ENCODE peak calls at places on chromosome 19, in nine cellular contexts. One of them, this sample, is unnamed.

GRCh38 chr19:3046621-3047306 is 15.5 kb downstream of the TLE5 start:
- DNase-seq in NCI-H774: peak
- DNase-seq in NCI-H82: peak
- DNase-seq in activated CD8-positive, alpha-beta memory T cell treated with anti-CD3 and anti-CD28 coated beads for 1 hour: no peak
- DNase-seq in CD8-positive, alpha-beta T cell: no peak
- DNase-seq in mucosa of gallbladder: peak
- DNase-seq in tibial nerve: no peak
- DNase-seq in NCI-H1092: no peak
- DNase-seq in anterior cingulate cortex: no peak
- DNase-seq in this sample: no peak

GRCh38 chr19:12293771-12294307 is 844 bp downstream of the ZNF44 start:
- DNase-seq in NCI-H774: no peak
- DNase-seq in NCI-H82: peak
- DNase-seq in activated CD8-positive, alpha-beta memory T cell treated with anti-CD3 and anti-CD28 coated beads for 1 hour: no peak
- DNase-seq in CD8-positive, alpha-beta T cell: peak
- DNase-seq in mucosa of gallbladder: peak
- DNase-seq in tibial nerve: peak
- DNase-seq in NCI-H1092: no peak
- DNase-seq in anterior cingulate cortex: no peak
- DNase-seq in this sample: peak

GRCh38 chr19:15290149-15290548 is 42.2 kb downstream of the BRD4 start:
- DNase-seq in NCI-H774: no peak
- DNase-seq in NCI-H82: no peak
- DNase-seq in activated CD8-positive, alpha-beta memory T cell treated with anti-CD3 and anti-CD28 coated beads for 1 hour: no peak
- DNase-seq in CD8-positive, alpha-beta T cell: no peak
- DNase-seq in mucosa of gallbladder: no peak
- DNase-seq in tibial nerve: no peak
- DNase-seq in NCI-H1092: no peak
- DNase-seq in anterior cingulate cortex: no peak
- DNase-seq in this sample: no peak

GRCh38 chr19:18006895-18007604 is 920 bp upstream of the ARRDC2 start:
- DNase-seq in NCI-H774: peak
- DNase-seq in NCI-H82: peak
- DNase-seq in activated CD8-positive, alpha-beta memory T cell treated with anti-CD3 and anti-CD28 coated beads for 1 hour: no peak
- DNase-seq in CD8-positive, alpha-beta T cell: peak
- DNase-seq in mucosa of gallbladder: peak
- DNase-seq in tibial nerve: peak
- DNase-seq in NCI-H1092: peak
- DNase-seq in anterior cingulate cortex: peak
- DNase-seq in this sample: peak

GRCh38 chr19:17073869-17074627 is 1.2 kb downstream of the HAUS8 start:
- DNase-seq in NCI-H774: peak
- DNase-seq in NCI-H82: no peak
- DNase-seq in activated CD8-positive, alpha-beta memory T cell treated with anti-CD3 and anti-CD28 coated beads for 1 hour: no peak
- DNase-seq in CD8-positive, alpha-beta T cell: no peak
- DNase-seq in mucosa of gallbladder: no peak
- DNase-seq in tibial nerve: no peak
- DNase-seq in NCI-H1092: no peak
- DNase-seq in anterior cingulate cortex: no peak
- DNase-seq in this sample: no peak

GRCh38 chr19:1756264-1756663 is 3.0 kb downstream of the ONECUT3 start:
- DNase-seq in NCI-H774: no peak
- DNase-seq in NCI-H82: no peak
- DNase-seq in activated CD8-positive, alpha-beta memory T cell treated with anti-CD3 and anti-CD28 coated beads for 1 hour: no peak
- DNase-seq in CD8-positive, alpha-beta T cell: no peak
- DNase-seq in mucosa of gallbladder: no peak
- DNase-seq in tibial nerve: no peak
- DNase-seq in NCI-H1092: no peak
- DNase-seq in anterior cingulate cortex: no peak
- DNase-seq in this sample: no peak

GRCh38 chr19:40143612-40144011 is 47.6 kb upstream of the MAP3K10 start:
- DNase-seq in NCI-H774: no peak
- DNase-seq in NCI-H82: peak
- DNase-seq in activated CD8-positive, alpha-beta memory T cell treated with anti-CD3 and anti-CD28 coated beads for 1 hour: no peak
- DNase-seq in CD8-positive, alpha-beta T cell: no peak
- DNase-seq in mucosa of gallbladder: no peak
- DNase-seq in tibial nerve: no peak
- DNase-seq in NCI-H1092: no peak
- DNase-seq in anterior cingulate cortex: no peak
- DNase-seq in this sample: no peak

GRCh38 chr19:34963531-34964406 is at the start of gene ZNF792:
- DNase-seq in NCI-H774: peak
- DNase-seq in NCI-H82: peak
- DNase-seq in activated CD8-positive, alpha-beta memory T cell treated with anti-CD3 and anti-CD28 coated beads for 1 hour: no peak
- DNase-seq in CD8-positive, alpha-beta T cell: no peak
- DNase-seq in mucosa of gallbladder: peak
- DNase-seq in tibial nerve: peak
- DNase-seq in NCI-H1092: peak
- DNase-seq in anterior cingulate cortex: no peak
- DNase-seq in this sample: peak

GRCh38 chr19:6161271-6161850 is 25.9 kb downstream of the ACSBG2 start:
- DNase-seq in NCI-H774: peak
- DNase-seq in NCI-H82: peak
- DNase-seq in activated CD8-positive, alpha-beta memory T cell treated with anti-CD3 and anti-CD28 coated beads for 1 hour: no peak
- DNase-seq in CD8-positive, alpha-beta T cell: no peak
- DNase-seq in mucosa of gallbladder: peak
- DNase-seq in tibial nerve: no peak
- DNase-seq in NCI-H1092: no peak
- DNase-seq in anterior cingulate cortex: no peak
- DNase-seq in this sample: no peak

GRCh38 chr19:55257461-55258411 is 1.1 kb downstream of the PPP6R1 start:
- DNase-seq in NCI-H774: no peak
- DNase-seq in NCI-H82: peak
- DNase-seq in activated CD8-positive, alpha-beta memory T cell treated with anti-CD3 and anti-CD28 coated beads for 1 hour: no peak
- DNase-seq in CD8-positive, alpha-beta T cell: no peak
- DNase-seq in mucosa of gallbladder: no peak
- DNase-seq in tibial nerve: no peak
- DNase-seq in NCI-H1092: no peak
- DNase-seq in anterior cingulate cortex: no peak
- DNase-seq in this sample: peak

GRCh38 chr19:15328312-15328711 is 4.0 kb downstream of the BRD4 start:
- DNase-seq in NCI-H774: no peak
- DNase-seq in NCI-H82: no peak
- DNase-seq in activated CD8-positive, alpha-beta memory T cell treated with anti-CD3 and anti-CD28 coated beads for 1 hour: no peak
- DNase-seq in CD8-positive, alpha-beta T cell: no peak
- DNase-seq in mucosa of gallbladder: no peak
- DNase-seq in tibial nerve: no peak
- DNase-seq in NCI-H1092: no peak
- DNase-seq in anterior cingulate cortex: no peak
- DNase-seq in this sample: no peak